ENCODE peak calls at places on chromosomes 13 and 19, in four cellular contexts. One of them, this sample, is unnamed.

GRCh38 chr19:46320559-46320958 is 23.7 kb downstream of the HIF3A start:
- DNase-seq in A549: no peak
- DNase-seq in epithelial cell of prostate: no peak
- DNase-seq in stimulated activated CD8-positive, alpha-beta memory T cell treated with anti-CD3 and anti-CD28 coated beads, Interleukin-12 subunit alpha, Interleukin-12 subunit beta, amount 100 ng/mL, for 4 hours: no peak
- DNase-seq in this sample: no peak

GRCh38 chr13:45364876-45365557 is 24.0 kb upstream of the TPT1 start:
- DNase-seq in A549: no peak
- DNase-seq in epithelial cell of prostate: no peak
- DNase-seq in stimulated activated CD8-positive, alpha-beta memory T cell treated with anti-CD3 and anti-CD28 coated beads, Interleukin-12 subunit alpha, Interleukin-12 subunit beta, amount 100 ng/mL, for 4 hours: no peak
- DNase-seq in this sample: no peak

GRCh38 chr13:26202365-26202972 is 19.6 kb downstream of the RNF6 start:
- DNase-seq in A549: no peak
- DNase-seq in epithelial cell of prostate: no peak
- DNase-seq in stimulated activated CD8-positive, alpha-beta memory T cell treated with anti-CD3 and anti-CD28 coated beads, Interleukin-12 subunit alpha, Interleukin-12 subunit beta, amount 100 ng/mL, for 4 hours: no peak
- DNase-seq in this sample: no peak

GRCh38 chr19:29724102-29724641 is 9.1 kb upstream of the C19orf12 start:
- DNase-seq in A549: no peak
- DNase-seq in epithelial cell of prostate: no peak
- DNase-seq in stimulated activated CD8-positive, alpha-beta memory T cell treated with anti-CD3 and anti-CD28 coated beads, Interleukin-12 subunit alpha, Interleukin-12 subunit beta, amount 100 ng/mL, for 4 hours: no peak
- DNase-seq in this sample: no peak

GRCh38 chr13:60066206-60066605 is 97.5 kb downstream of the DIAPH3 start:
- DNase-seq in A549: peak; percentile 10
- DNase-seq in epithelial cell of prostate: no peak
- DNase-seq in stimulated activated CD8-positive, alpha-beta memory T cell treated with anti-CD3 and anti-CD28 coated beads, Interleukin-12 subunit alpha, Interleukin-12 subunit beta, amount 100 ng/mL, for 4 hours: no peak
- DNase-seq in this sample: no peak

GRCh38 chr19:34173145-34173956 is 1.0 kb downstream of the LSM14A start:
- DNase-seq in A549: peak; percentile 69
- DNase-seq in epithelial cell of prostate: peak; percentile 16
- DNase-seq in stimulated activated CD8-positive, alpha-beta memory T cell treated with anti-CD3 and anti-CD28 coated beads, Interleukin-12 subunit alpha, Interleukin-12 subunit beta, amount 100 ng/mL, for 4 hours: no peak
- DNase-seq in this sample: no peak

GRCh38 chr19:36152061-36152885 is at the start of gene COX7A1:
- DNase-seq in A549: no peak
- DNase-seq in epithelial cell of prostate: no peak
- DNase-seq in stimulated activated CD8-positive, alpha-beta memory T cell treated with anti-CD3 and anti-CD28 coated beads, Interleukin-12 subunit alpha, Interleukin-12 subunit beta, amount 100 ng/mL, for 4 hours: no peak
- DNase-seq in this sample: no peak

GRCh38 chr13:74747186-74747955 is 613.2 kb upstream of the KLF12 start:
- DNase-seq in A549: no peak
- DNase-seq in epithelial cell of prostate: no peak
- DNase-seq in stimulated activated CD8-positive, alpha-beta memory T cell treated with anti-CD3 and anti-CD28 coated beads, Interleukin-12 subunit alpha, Interleukin-12 subunit beta, amount 100 ng/mL, for 4 hours: no peak
- DNase-seq in this sample: no peak

GRCh38 chr19:47369923-47370625 is 21.0 kb downstream of the DHX34 start:
- DNase-seq in A549: no peak
- DNase-seq in epithelial cell of prostate: no peak
- DNase-seq in stimulated activated CD8-positive, alpha-beta memory T cell treated with anti-CD3 and anti-CD28 coated beads, Interleukin-12 subunit alpha, Interleukin-12 subunit beta, amount 100 ng/mL, for 4 hours: no peak
- DNase-seq in this sample: no peak

GRCh38 chr19:55538132-55538531 is 1.2 kb upstream of the SBK2 start:
- DNase-seq in A549: no peak
- DNase-seq in epithelial cell of prostate: no peak
- DNase-seq in stimulated activated CD8-positive, alpha-beta memory T cell treated with anti-CD3 and anti-CD28 coated beads, Interleukin-12 subunit alpha, Interleukin-12 subunit beta, amount 100 ng/mL, for 4 hours: no peak
- DNase-seq in this sample: no peak

GRCh38 chr19:23378948-23379347 is 16.3 kb downstream of the ZNF91 start:
- DNase-seq in A549: no peak
- DNase-seq in epithelial cell of prostate: no peak
- DNase-seq in stimulated activated CD8-positive, alpha-beta memory T cell treated with anti-CD3 and anti-CD28 coated beads, Interleukin-12 subunit alpha, Interleukin-12 subunit beta, amount 100 ng/mL, for 4 hours: no peak
- DNase-seq in this sample: no peak

GRCh38 chr19:10289836-10290438 is at the start of gene ICAM5:
- DNase-seq in A549: peak; percentile 50
- DNase-seq in epithelial cell of prostate: no peak
- DNase-seq in stimulated activated CD8-positive, alpha-beta memory T cell treated with anti-CD3 and anti-CD28 coated beads, Interleukin-12 subunit alpha, Interleukin-12 subunit beta, amount 100 ng/mL, for 4 hours: peak; percentile 57
- DNase-seq in this sample: no peak